ENCODE peak calls at places on chromosomes 13 and 19, in ten cellular contexts. M is adipocyte, O is mesendoderm, A is neuronal stem cell, U is tibial artery, Q is heart right ventricle, Z is GM06990, X is pancreas, N is SK-N-SH, H is SJSA1. V is an unnamed sample. For H3K27me3 and H3K36me3, the result is how much of the 10 kb centered on the place peaks cover.

GRCh38 chr19:13974073-13974472 is 21.8 kb downstream of the DCAF15 start:
- DNase-seq in Z (no peak), U (no peak), Q (no peak), N (peak), M (no peak), X (no peak), A (peak), O (peak), H (no peak), V (peak)

GRCh38 chr13:102191951-102192461 is 209.8 kb downstream of the FGF14 start:
- DNase-seq in X (no peak), A (peak), Z (no peak), M (no peak), N (no peak), O (no peak), Q (no peak), U (peak), H (no peak), V (no peak)

GRCh38 chr19:44820648-44821609 is 12.0 kb downstream of the BCAM start:
- DNase-seq in H (no peak), M (no peak), O (no peak), U (peak), A (no peak), Z (no peak), Q (peak), X (no peak), N (no peak), V (peak)

GRCh38 chr19:18657590-18658365 is 20.9 kb downstream of the KLHL26 start:
- DNase-seq in N (peak), X (no peak), A (peak), U (peak), H (no peak), M (no peak), Z (no peak), Q (peak), O (peak), V (peak)

GRCh38 chr19:18932216-18932841 is 8.7 kb downstream of the HOMER3 start:
- DNase-seq in O (peak), Q (peak), M (peak), U (peak), H (no peak), Z (peak), N (peak), A (peak), X (peak), V (peak)

GRCh38 chr19:1445932-1446712 is 3.8 kb upstream of the APC2 start:
- DNase-seq in N (peak), U (no peak), Q (no peak), A (peak), O (no peak), Z (no peak), M (peak), X (no peak), H (no peak), V (peak)

GRCh38 chr19:8639821-8640401 is 9.5 kb downstream of the NFILZ start:
- DNase-seq in U (no peak), X (no peak), M (no peak), A (no peak), Q (no peak), Z (no peak), O (no peak), N (no peak), H (peak), V (peak)

GRCh38 chr13:67075239-67075638 is 154.9 kb downstream of the PCDH9 start:
- DNase-seq in M (peak), H (no peak), O (no peak), Z (no peak), U (no peak), N (no peak), Q (no peak), X (no peak), A (no peak), V (no peak)

GRCh38 chr13:27359203-27359821 is 65.1 kb upstream of the GTF3A start:
- DNase-seq in Q (peak), M (peak), Z (no peak), N (peak), H (peak), O (peak), X (no peak), A (peak), U (peak), V (peak)

GRCh38 chr13:37869756-37870488 is at the start of gene TRPC4:
- DNase-seq in M (peak), N (peak), A (peak), O (peak), Z (no peak), X (peak), Q (peak), H (peak), U (peak), V (peak)

GRCh38 chr19:19280561-19280960 is 7.5 kb upstream of the TM6SF2 start:
- DNase-seq in H (no peak), N (no peak), O (no peak), Q (no peak), M (no peak), Z (no peak), A (no peak), U (no peak), X (no peak), V (peak)

GRCh38 chr13:54394908-54395307 is 1366.3 kb downstream of the OLFM4 start:
- DNase-seq in H (no peak), M (no peak), O (peak), N (no peak), A (no peak), U (no peak), Q (no peak), X (no peak), Z (no peak), V (no peak)

GRCh38 chr13:76741624-76742023 is 144.6 kb downstream of the KCTD12 start:
- DNase-seq in A (no peak), Q (no peak), N (no peak), M (no peak), O (no peak), X (no peak), H (no peak), Z (no peak), U (no peak), V (no peak)

GRCh38 chr19:10142701-10143375 is 23.1 kb upstream of the EIF3G start:
- DNase-seq in Q (no peak), O (no peak), H (no peak), N (no peak), U (no peak), A (no peak), Z (no peak), X (no peak), M (no peak), V (no peak)

GRCh38 chr19:47228168-47228936 is 2.6 kb downstream of the BBC3 start:
- DNase-seq in A (no peak), X (peak), Q (no peak), U (peak), H (peak), M (peak), O (peak), Z (peak), N (peak), V (peak)

GRCh38 chr13:71867101-71867814 is at the start of gene DACH1:
- DNase-seq in O (peak), Z (no peak), M (peak), Q (peak), A (peak), N (peak), X (peak), U (peak), H (peak), V (peak)

GRCh38 chr19:33428627-33429013 is 55.1 kb downstream of the CEBPG start:
- DNase-seq in H (no peak), O (no peak), N (no peak), Q (no peak), A (no peak), M (no peak), U (no peak), X (no peak), Z (no peak), V (no peak)

GRCh38 chr13:110610955-110611595 is 4.3 kb upstream of the NAXD start:
- DNase-seq in M (no peak), X (no peak), U (no peak), N (no peak), H (peak), Z (peak), A (no peak), Q (no peak), O (no peak), V (peak)

GRCh38 chr13:28558126-28558525 is 63.2 kb upstream of the FLT1 start:
- DNase-seq in Z (no peak), U (no peak), M (peak), O (peak), X (no peak), N (no peak), H (peak), A (no peak), Q (no peak), V (no peak)

GRCh38 chr13:39602277-39602613 is 748 bp downstream of the LHFPL6 start:
- DNase-seq in N (no peak), X (no peak), U (no peak), O (no peak), Q (no peak), A (no peak), M (no peak), Z (no peak), H (no peak), V (no peak)

GRCh38 chr13:107866666-107867623 is 348.4 kb downstream of the LIG4 start:
- DNase-seq in Z (no peak), N (peak), H (peak), Q (no peak), U (no peak), M (peak), A (peak), O (peak), X (no peak), V (peak)

GRCh38 chr13:44389003-44389666 is 15.5 kb downstream of the SERP2 start:
- DNase-seq in X (no peak), O (peak), U (no peak), H (no peak), A (no peak), Q (no peak), Z (no peak), N (no peak), M (no peak), V (no peak)

GRCh38 chr19:56687036-56687435 is 15.5 kb upstream of the ZNF835 start:
- DNase-seq in H (no peak), M (no peak), X (no peak), A (no peak), Q (no peak), O (no peak), Z (no peak), N (no peak), U (no peak), V (no peak)

GRCh38 chr19:34236035-34236793 is 18.1 kb upstream of the GARRE1 start:
- DNase-seq in O (no peak), N (no peak), M (peak), Z (no peak), X (no peak), U (no peak), A (no peak), H (peak), Q (no peak), V (no peak)

GRCh38 chr13:97212540-97213146 is 9.5 kb upstream of the MBNL2 start:
- DNase-seq in X (no peak), Q (no peak), U (no peak), Z (no peak), O (peak), H (peak), N (no peak), M (peak), A (no peak), V (no peak)

GRCh38 chr13:90553167-90553566 is 794.3 kb upstream of the MIR17HG start:
- DNase-seq in Z (no peak), Q (no peak), A (no peak), M (no peak), U (no peak), H (no peak), N (no peak), X (no peak), O (no peak), V (no peak)

GRCh38 chr19:6238643-6239281 is 41.0 kb downstream of the MLLT1 start:
- DNase-seq in A (no peak), N (no peak), Q (peak), Z (no peak), M (no peak), O (no peak), X (no peak), H (no peak), U (no peak), V (peak)

GRCh38 chr13:33723772-33724435 is 94.0 kb upstream of the RFC3 start:
- DNase-seq in Z (peak), M (peak), A (peak), Q (peak), O (peak), N (peak), U (peak), H (peak), X (peak), V (peak)

GRCh38 chr13:73465629-73465974 is 406.8 kb downstream of the KLF5 start:
- DNase-seq in H (no peak), O (no peak), M (peak), Q (no peak), Z (no peak), U (no peak), X (no peak), N (no peak), A (no peak), V (no peak)

GRCh38 chr13:93847162-93847561 is 620.6 kb downstream of the GPC6 start:
- DNase-seq in Z (no peak), O (no peak), X (no peak), A (no peak), U (no peak), Q (no peak), N (no peak), M (peak), H (peak), V (no peak)

GRCh38 chr13:109323338-109323737 is 463.0 kb downstream of the IRS2 start:
- DNase-seq in M (no peak), Q (no peak), X (no peak), H (no peak), O (no peak), A (no peak), N (no peak), U (no peak), Z (no peak), V (no peak)

GRCh38 chr13:109314101-109314500 is 472.3 kb downstream of the IRS2 start:
- DNase-seq in Z (no peak), N (no peak), X (peak), M (no peak), O (no peak), A (no peak), U (no peak), Q (no peak), H (no peak), V (no peak)

GRCh38 chr13:109315481-109315880 is 470.9 kb downstream of the IRS2 start:
- DNase-seq in X (no peak), Q (no peak), A (no peak), N (no peak), M (no peak), Z (no peak), U (no peak), O (no peak), H (no peak), V (no peak)

GRCh38 chr13:109318945-109319590 is 467.3 kb downstream of the IRS2 start:
- DNase-seq in X (no peak), Z (no peak), H (no peak), A (no peak), Q (no peak), O (no peak), U (no peak), N (no peak), M (no peak), V (no peak)
- H3K27me3 ChIP-seq in X (under half), Z (under half), H (under half), A (under half), Q (under half), O (under half), U (under half), N (under half), M (under half), V (under half)

DNA sequence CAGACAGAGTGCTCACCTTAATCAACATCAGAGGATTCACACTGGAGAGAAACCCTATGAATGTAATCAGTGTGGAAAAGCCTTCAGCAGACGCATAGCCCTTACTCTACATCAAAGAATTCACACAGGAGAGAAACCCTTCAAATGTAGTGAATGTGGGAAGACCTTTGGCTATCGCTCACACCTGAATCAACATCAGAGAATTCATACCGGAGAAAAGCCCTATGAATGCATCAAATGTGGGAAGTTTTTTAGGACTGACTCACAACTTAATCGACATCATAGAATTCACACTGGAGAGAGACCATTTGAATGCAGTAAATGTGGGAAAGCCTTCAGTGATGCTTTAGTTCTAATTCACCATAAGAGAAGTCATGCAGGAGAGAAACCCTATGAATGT is 18.3 kb downstream of the ZNF527 start:
- DNase-seq in U (no peak), N (no peak), M (no peak), H (no peak), X (no peak), A (no peak), Q (no peak), O (peak), Z (no peak), V (no peak)
- H3K36me3 ChIP-seq in U (half or more), N (half or more), M (half or more), H (under half), X (under half), A (under half), Q (under half), O (under half), Z (under half), V (under half)

GRCh38 chr19:46014534-46014933 is 8.3 kb downstream of the PGLYRP1 start:
- DNase-seq in U (no peak), H (no peak), Z (no peak), N (no peak), X (no peak), A (peak), Q (no peak), M (no peak), O (no peak), V (no peak)
- H3K4me3 ChIP-seq in U (peak), H (no peak), Z (no peak), N (peak), X (peak), A (no peak), Q (no peak), M (no peak), O (no peak), V (peak)

GRCh38 chr19:46036745-46037126 is 4.1 kb downstream of the IGFL4 start:
- DNase-seq in H (no peak), U (no peak), N (no peak), Z (no peak), O (no peak), Q (no peak), X (no peak), A (no peak), M (no peak), V (no peak)
- H3K27me3 ChIP-seq in H (under half), U (under half), N (under half), Z (under half), O (under half), Q (under half), X (under half), A (under half), M (under half), V (under half)

GRCh38 chr19:4055209-4055552 is 11.5 kb downstream of the ZBTB7A start:
- DNase-seq in U (no peak), Q (no peak), H (no peak), M (no peak), A (no peak), Z (no peak), O (no peak), N (no peak), X (no peak), V (no peak)

GRCh38 chr19:4052114-4052992 is 14.3 kb downstream of the ZBTB7A start:
- DNase-seq in H (no peak), M (no peak), U (no peak), O (no peak), Z (no peak), Q (no peak), X (peak), N (no peak), A (no peak), V (peak)

GRCh38 chr19:4052993-4053422 is 13.7 kb downstream of the ZBTB7A start:
- DNase-seq in M (no peak), O (no peak), Q (no peak), N (no peak), X (peak), A (no peak), Z (peak), U (no peak), H (no peak), V (no peak)

GRCh38 chr19:4053423-4054324 is 13.0 kb downstream of the ZBTB7A start:
- DNase-seq in U (no peak), X (peak), A (no peak), Q (no peak), M (no peak), Z (no peak), H (no peak), N (no peak), O (no peak), V (no peak)

GRCh38 chr19:4054471-4055208 is 12.1 kb downstream of the ZBTB7A start:
- DNase-seq in M (no peak), Q (no peak), A (no peak), U (no peak), O (no peak), H (no peak), X (peak), Z (no peak), N (no peak), V (no peak)
- H3K36me3 ChIP-seq in M (under half), Q (under half), A (under half), U (under half), O (under half), H (half or more), X (under half), Z (under half), N (under half), V (under half)

GRCh38 chr19:41309225-41310030 is 544 bp upstream of the CCDC97 start:
- DNase-seq in X (no peak), M (no peak), H (no peak), N (no peak), Z (no peak), Q (no peak), A (no peak), U (peak), O (no peak), V (no peak)

GRCh38 chr19:41310031-41310831 is at the start of gene CCDC97:
- DNase-seq in H (peak), N (peak), Z (peak), Q (peak), M (peak), X (peak), O (peak), A (peak), U (peak), V (peak)

GRCh38 chr19:41307090-41307875 is 2.7 kb upstream of the CCDC97 start:
- DNase-seq in H (no peak), X (no peak), Q (no peak), Z (no peak), O (no peak), M (no peak), A (no peak), N (no peak), U (no peak), V (no peak)

GRCh38 chr19:41307954-41308449 is 2.0 kb upstream of the CCDC97 start:
- DNase-seq in M (no peak), Z (no peak), H (no peak), O (no peak), X (no peak), Q (no peak), U (no peak), N (no peak), A (no peak), V (no peak)

GRCh38 chr19:41308450-41309224 is 1.3 kb upstream of the CCDC97 start:
- DNase-seq in Z (peak), M (peak), X (peak), N (peak), H (peak), A (peak), U (peak), Q (peak), O (peak), V (peak)
- H3K4me3 ChIP-seq in Z (peak), M (peak), X (peak), N (peak), H (no peak), A (no peak), U (peak), Q (peak), O (no peak), V (no peak)

DNA sequence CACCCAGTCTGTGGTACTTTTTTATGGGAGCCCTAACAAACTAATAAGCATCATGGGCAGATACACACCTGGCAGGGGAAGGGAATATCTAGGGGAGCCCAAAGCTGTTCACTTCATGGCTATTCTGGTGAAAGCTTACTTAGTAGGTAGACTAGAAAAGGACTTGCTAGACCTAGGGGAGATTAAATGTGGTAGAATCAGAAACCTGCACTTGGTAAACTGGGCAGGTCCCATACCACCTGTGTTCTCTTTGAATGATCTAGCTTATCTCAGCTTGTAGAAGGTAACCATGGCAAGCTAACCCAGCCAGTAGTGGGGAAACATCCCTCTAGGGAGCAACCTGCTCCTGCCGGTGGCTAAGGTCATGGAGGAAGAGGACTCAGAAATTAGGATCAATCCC is 113.9 kb upstream of the TMTC4 start:
- DNase-seq in M (no peak), U (no peak), X (no peak), Q (no peak), N (no peak), Z (no peak), O (no peak), A (no peak), H (no peak), V (no peak)
- H3K27me3 ChIP-seq in M (under half), U (under half), X (under half), Q (under half), N (under half), Z (under half), O (under half), A (under half), H (under half), V (under half)